ENCODE peak calls at places on chromosome 11, in four cellular contexts. One of them, this sample, is unnamed.

GRCh38 chr11:59556115-59556882 is 45.0 kb downstream of the OR4D9 start:
- DNase-seq in stimulated activated effector memory CD8-positive, alpha-beta T cell treated with anti-CD3 and anti-CD28 coated beads, Interleukin-12 subunit alpha, Interleukin-12 subunit beta, amount 100 ng/mL, for 72 hours: peak; percentile 90
- DNase-seq in HT1080: peak; percentile 87
- DNase-seq in right lobe of liver: no peak
- DNase-seq in this sample: peak; percentile 93

GRCh38 chr11:94504689-94505293 is 7.5 kb upstream of the C11orf97 start:
- DNase-seq in stimulated activated effector memory CD8-positive, alpha-beta T cell treated with anti-CD3 and anti-CD28 coated beads, Interleukin-12 subunit alpha, Interleukin-12 subunit beta, amount 100 ng/mL, for 72 hours: no peak
- DNase-seq in HT1080: peak; percentile 36
- DNase-seq in right lobe of liver: no peak
- DNase-seq in this sample: peak; percentile 73

GRCh38 chr11:125258626-125259025 is 94.1 kb downstream of the PKNOX2 start:
- DNase-seq in stimulated activated effector memory CD8-positive, alpha-beta T cell treated with anti-CD3 and anti-CD28 coated beads, Interleukin-12 subunit alpha, Interleukin-12 subunit beta, amount 100 ng/mL, for 72 hours: no peak
- DNase-seq in HT1080: no peak
- DNase-seq in right lobe of liver: no peak
- DNase-seq in this sample: no peak

GRCh38 chr11:132111341-132111740 is 740.9 kb downstream of the NTM start:
- DNase-seq in stimulated activated effector memory CD8-positive, alpha-beta T cell treated with anti-CD3 and anti-CD28 coated beads, Interleukin-12 subunit alpha, Interleukin-12 subunit beta, amount 100 ng/mL, for 72 hours: no peak
- DNase-seq in HT1080: no peak
- DNase-seq in right lobe of liver: no peak
- DNase-seq in this sample: no peak

GRCh38 chr11:76566811-76567210 is 103.7 kb downstream of the LRRC32 start:
- DNase-seq in stimulated activated effector memory CD8-positive, alpha-beta T cell treated with anti-CD3 and anti-CD28 coated beads, Interleukin-12 subunit alpha, Interleukin-12 subunit beta, amount 100 ng/mL, for 72 hours: no peak
- DNase-seq in HT1080: peak; percentile 49
- DNase-seq in right lobe of liver: no peak
- DNase-seq in this sample: no peak

GRCh38 chr11:73139476-73140198 is 2.5 kb downstream of the FCHSD2 start:
- DNase-seq in stimulated activated effector memory CD8-positive, alpha-beta T cell treated with anti-CD3 and anti-CD28 coated beads, Interleukin-12 subunit alpha, Interleukin-12 subunit beta, amount 100 ng/mL, for 72 hours: no peak
- DNase-seq in HT1080: peak; percentile 47
- DNase-seq in right lobe of liver: no peak
- DNase-seq in this sample: peak; percentile 47

GRCh38 chr11:34218067-34218466 is 112.6 kb downstream of the NAT10 start:
- DNase-seq in stimulated activated effector memory CD8-positive, alpha-beta T cell treated with anti-CD3 and anti-CD28 coated beads, Interleukin-12 subunit alpha, Interleukin-12 subunit beta, amount 100 ng/mL, for 72 hours: no peak
- DNase-seq in HT1080: no peak
- DNase-seq in right lobe of liver: no peak
- DNase-seq in this sample: no peak

GRCh38 chr11:78420255-78420764 is 2.7 kb upstream of the GAB2 start:
- DNase-seq in stimulated activated effector memory CD8-positive, alpha-beta T cell treated with anti-CD3 and anti-CD28 coated beads, Interleukin-12 subunit alpha, Interleukin-12 subunit beta, amount 100 ng/mL, for 72 hours: peak; percentile 59
- DNase-seq in HT1080: peak; percentile 60
- DNase-seq in right lobe of liver: no peak
- DNase-seq in this sample: peak; percentile 85

This sample was measured in ELR.